ENCODE peak calls at places on chromosomes 1 and 21, in eight cellular contexts. T is left lobe of liver, L is H54, P is memory B cell, Y is AG04449, U is LoVo, A is ACHN, N is activated T-cell treated with anti-CD3 and anti-CD28 coated beads for 24 hours. V is an unnamed sample.

GRCh38 chr1:59083946-59084865 is 212.7 kb upstream of the FGGY start:
- DNase-seq in T (no peak), P (no peak), Y (no peak), L (no peak), U (no peak), N (no peak), A (no peak), V (no peak)

GRCh38 chr1:25360596-25361581 is 22.8 kb downstream of the TMEM50A start:
- DNase-seq in Y (no peak), P (no peak), L (peak; percentile 32), N (no peak), T (no peak), A (peak; percentile 31), U (no peak), V (peak; percentile 52)

GRCh38 chr21:34008618-34009017 is 64.8 kb upstream of the MRPS6 start:
- DNase-seq in A (no peak), N (peak; percentile 42), Y (no peak), L (no peak), P (no peak), U (no peak), T (no peak), V (no peak)

GRCh38 chr1:94258873-94259331 is 21.5 kb upstream of the ARHGAP29 start:
- DNase-seq in A (peak; percentile 51), P (no peak), N (no peak), U (peak; percentile 91), L (no peak), Y (peak; percentile 61), T (peak; percentile 91), V (peak; percentile 79)

GRCh38 chr1:42439940-42440339 is 15.9 kb downstream of the ZMYND12 start:
- DNase-seq in L (peak; percentile 49), N (no peak), A (peak; percentile 71), Y (no peak), T (no peak), P (no peak), U (peak; percentile 61), V (no peak)

GRCh38 chr1:62238507-62238906 is 43.9 kb downstream of the L1TD1 start:
- DNase-seq in P (no peak), Y (no peak), L (no peak), N (no peak), A (no peak), U (no peak), T (no peak), V (no peak)

GRCh38 chr1:169307176-169307575 is 60.4 kb downstream of the NME7 start:
- DNase-seq in A (no peak), N (no peak), Y (no peak), L (no peak), U (no peak), T (no peak), P (no peak), V (no peak)

GRCh38 chr1:66920543-66920942 is 4.1 kb downstream of the DNAI4 start:
- DNase-seq in L (no peak), T (no peak), Y (no peak), N (no peak), U (no peak), P (no peak), A (no peak), V (no peak)

GRCh38 chr1:156936191-156936590 is 15.8 kb downstream of the LRRC71 start:
- DNase-seq in Y (no peak), U (no peak), A (no peak), N (no peak), T (no peak), L (no peak), P (no peak), V (no peak)

GRCh38 chr21:8991088-8991907 is 1530.1 kb upstream of the TPTE start:
- DNase-seq in T (no peak), Y (no peak), N (no peak), A (no peak), P (no peak), U (no peak), L (no peak), V (no peak)

GRCh38 chr1:38559180-38559874 is 300.2 kb downstream of the RRAGC start:
- DNase-seq in U (no peak), T (peak; percentile 49), P (peak; percentile 67), A (no peak), Y (no peak), N (peak; percentile 69), L (no peak), V (no peak)

GRCh38 chr1:228004331-228004871 is 2.4 kb upstream of the WNT3A start:
- DNase-seq in Y (no peak), A (peak; percentile 32), U (no peak), T (peak; percentile 32), L (peak; percentile 72), P (no peak), N (no peak), V (peak; percentile 43)

GRCh38 chr1:14780271-14780670 is 181.8 kb downstream of the KAZN start:
- DNase-seq in P (no peak), T (no peak), A (no peak), L (no peak), Y (no peak), U (no peak), N (no peak), V (no peak)

GRCh38 chr1:223763881-223764280 is 51.5 kb downstream of the CAPN2 start:
- DNase-seq in N (no peak), P (no peak), U (no peak), L (no peak), A (no peak), T (no peak), Y (no peak), V (no peak)

GRCh38 chr1:208179303-208179702 is 64.9 kb downstream of the PLXNA2 start:
- DNase-seq in A (no peak), N (no peak), U (peak; percentile 46), T (no peak), Y (no peak), L (no peak), P (no peak), V (no peak)

GRCh38 chr21:34841154-34841553 is 172.4 kb downstream of the CLIC6 start:
- DNase-seq in Y (no peak), P (no peak), U (no peak), L (no peak), T (no peak), N (no peak), A (no peak), V (no peak)

GRCh38 chr1:217311766-217312165 is 319.1 kb downstream of the GPATCH2 start:
- DNase-seq in N (no peak), Y (no peak), T (no peak), U (no peak), P (no peak), L (no peak), A (peak; percentile 28), V (no peak)

GRCh38 chr1:14974361-14974760 is 179.2 kb upstream of the TMEM51 start:
- DNase-seq in Y (no peak), T (no peak), L (no peak), A (no peak), N (no peak), P (no peak), U (no peak), V (no peak)

GRCh38 chr21:43740497-43741156 is 21.7 kb downstream of the PDXK start:
- DNase-seq in P (peak; percentile 28), T (no peak), N (no peak), Y (no peak), L (peak; percentile 49), A (peak; percentile 33), U (no peak), V (peak; percentile 70)

GRCh38 chr1:215807218-215807617 is 240.1 kb downstream of the KCTD3 start:
- DNase-seq in N (no peak), Y (no peak), P (no peak), L (no peak), T (no peak), U (no peak), A (no peak), V (no peak)

GRCh38 chr1:168972225-168972624 is 134.3 kb upstream of the ATP1B1 start:
- DNase-seq in N (no peak), A (no peak), L (no peak), U (no peak), P (no peak), T (no peak), Y (no peak), V (no peak)

GRCh38 chr1:181033799-181034391 is at the start of gene MR1:
- DNase-seq in U (peak; percentile 84), T (no peak), P (peak; percentile 74), Y (no peak), L (peak; percentile 71), A (peak; percentile 92), N (peak; percentile 26), V (peak; percentile 84)

GRCh38 chr1:7921766-7922165 is 18.9 kb downstream of the TNFRSF9 start:
- DNase-seq in Y (no peak), T (no peak), N (no peak), L (no peak), U (no peak), P (no peak), A (no peak), V (no peak)

GRCh38 chr1:157357111-157357510 is 195.2 kb downstream of the FCRL5 start:
- DNase-seq in Y (no peak), A (no peak), T (no peak), P (no peak), N (no peak), U (no peak), L (no peak), V (no peak)

GRCh38 chr1:213303286-213303685 is 252.2 kb downstream of the RPS6KC1 start:
- DNase-seq in A (no peak), N (no peak), Y (no peak), L (no peak), P (no peak), T (no peak), U (no peak), V (no peak)

GRCh38 chr1:199913313-199913712 is 114.2 kb upstream of the NR5A2 start:
- DNase-seq in L (no peak), Y (no peak), N (no peak), P (no peak), A (no peak), U (no peak), T (no peak), V (no peak)

GRCh38 chr1:26190373-26190987 is at the start of gene CATSPER4:
- DNase-seq in N (no peak), P (no peak), U (no peak), L (no peak), Y (no peak), A (no peak), T (no peak), V (no peak)

GRCh38 chr1:115714572-115715141 is 53.9 kb downstream of the CASQ2 start:
- DNase-seq in U (no peak), N (no peak), Y (no peak), P (no peak), L (no peak), T (no peak), A (no peak), V (no peak)

GRCh38 chr1:6515771-6516170 is 24.3 kb upstream of the PLEKHG5 start:
- DNase-seq in A (no peak), U (no peak), N (no peak), Y (no peak), L (no peak), P (no peak), T (no peak), V (peak; percentile 52)

GRCh38 chr1:100184536-100184935 is 6.5 kb upstream of the LRRC39 start:
- DNase-seq in L (no peak), Y (no peak), U (no peak), N (no peak), P (peak; percentile 59), A (no peak), T (no peak), V (no peak)

GRCh38 chr1:234111458-234112142 is 207.1 kb downstream of the SLC35F3 start:
- DNase-seq in T (no peak), A (peak; percentile 37), Y (no peak), L (no peak), U (peak; percentile 29), N (no peak), P (no peak), V (peak; percentile 28)